ENCODE peak calls at places on chromosomes 1 and 21, in five cellular contexts. D is stimulated activated CD4-positive, alpha-beta T cell treated with anti-CD3 and anti-CD28 coated beads, TNF-alpha, amount 100 ng/mL, for 48 hours; C is left ventricle myocardium superior; M is astrocyte of the spinal cord; K is neural crest cell. Z is an unnamed sample.
A peak's percentile ranks its signal among the peaks of the same experiment; 100 is the strongest.

GRCh38 chr1:221454096-221454495 is 287.8 kb downstream of the DUSP10 start:
- DNase-seq in D (no peak), K (no peak), C (no peak), M (no peak), Z (no peak)

GRCh38 chr1:224726783-224727182 is 110.7 kb downstream of the CNIH3 start:
- DNase-seq in K (no peak), C (no peak), D (no peak), M (peak; percentile 95), Z (no peak)

GRCh38 chr1:206496131-206496793 is 11.1 kb upstream of the RASSF5 start:
- DNase-seq in C (peak; percentile 56), D (no peak), M (no peak), K (no peak), Z (no peak)

GRCh38 chr1:39087109-39087834 is 61.1 kb downstream of the NDUFS5 start:
- DNase-seq in D (no peak), K (no peak), M (peak; percentile 56), C (peak; percentile 44), Z (no peak)

GRCh38 chr1:219938706-219939105 is 10.3 kb upstream of the SLC30A10 start:
- DNase-seq in C (no peak), D (no peak), M (peak; percentile 79), K (no peak), Z (no peak)

GRCh38 chr21:41970751-41971653 is 17.2 kb upstream of the C2CD2 start:
- DNase-seq in K (no peak), M (no peak), D (no peak), C (no peak), Z (no peak)

GRCh38 chr1:3945916-3946840 is 46.1 kb upstream of the C1orf174 start:
- DNase-seq in K (no peak), D (no peak), C (no peak), M (no peak), Z (no peak)

GRCh38 chr1:237542525-237543418 is 347.9 kb downstream of the ZP4 start:
- DNase-seq in K (no peak), M (no peak), D (no peak), C (no peak), Z (no peak)

GRCh38 chr21:38968887-38969543 is 163.3 kb downstream of the ETS2 start:
- DNase-seq in C (no peak), D (no peak), M (no peak), K (no peak), Z (no peak)

GRCh38 chr21:34074283-34075098 is 1.1 kb downstream of the MRPS6 start:
- DNase-seq in K (peak; percentile 8), D (no peak), M (no peak), C (peak; percentile 29), Z (no peak)

GRCh38 chr1:218478336-218478735 is 133.2 kb downstream of the TGFB2 start:
- DNase-seq in K (no peak), M (no peak), C (no peak), D (no peak), Z (no peak)

GRCh38 chr1:236982380-236982779 is 21.9 kb downstream of the MT1HL1 start:
- DNase-seq in M (no peak), K (no peak), D (no peak), C (peak; percentile 29), Z (no peak)

GRCh38 chr1:1197551-1198422 is 8.6 kb downstream of the TNFRSF18 start:
- DNase-seq in D (no peak), K (no peak), C (peak; percentile 15), M (no peak), Z (no peak)

GRCh38 chr1:231068772-231069171 is 28.7 kb upstream of the FAM89A start:
- DNase-seq in K (no peak), C (no peak), D (no peak), M (no peak), Z (no peak)

GRCh38 chr1:112320035-112320429 is 76.0 kb upstream of the CTTNBP2NL start:
- DNase-seq in C (no peak), K (no peak), D (no peak), M (no peak), Z (no peak)

GRCh38 chr1:245211035-245211749 is 56.4 kb downstream of the KIF26B start:
- DNase-seq in M (no peak), D (no peak), K (no peak), C (no peak), Z (no peak)

GRCh38 chr1:210332233-210332632 is 3.5 kb downstream of the HHAT start:
- DNase-seq in M (no peak), D (no peak), C (no peak), K (no peak), Z (no peak)

GRCh38 chr1:15053091-15053657 is 100.4 kb upstream of the TMEM51 start:
- DNase-seq in M (no peak), C (peak; percentile 3), D (no peak), K (no peak), Z (no peak)

GRCh38 chr1:218933526-218933925 is 240.2 kb upstream of the LYPLAL1 start:
- DNase-seq in K (no peak), M (no peak), D (no peak), C (no peak), Z (no peak)

GRCh38 chr1:202599669-202600431 is 110.4 kb downstream of the SYT2 start:
- DNase-seq in D (peak; percentile 2), C (peak; percentile 65), K (peak; percentile 36), M (peak; percentile 79), Z (peak; percentile 72)

GRCh38 chr1:160544647-160545046 is 21.6 kb upstream of the SLAMF6 start:
- DNase-seq in D (no peak), M (no peak), K (no peak), C (no peak), Z (no peak)

GRCh38 chr1:234975122-234975940 is 153.3 kb downstream of the TOMM20 start:
- DNase-seq in K (no peak), D (no peak), C (no peak), M (peak; percentile 96), Z (no peak)

Z was measured in HuH-7.